ENCODE peak calls at places on chromosomes 2 and 18, in seven cellular contexts. H is HT-29, N is foreskin fibroblast, B is B cell, T is H1, Q is activated T-cell treated with anti-CD3 and anti-CD28 coated beads for 1 hour, D is activated T-helper 1 cell treated with Interleukin-2 at 50 U/mL for 16 hours. L is an unnamed sample.

GRCh38 chr2:31978998-31979397 is 31.8 kb downstream of the MEMO1 start:
- DNase-seq in H (no peak), N (no peak), B (no peak), T (no peak), Q (no peak), D (no peak), L (no peak)

GRCh38 chr2:160220545-160221009 is 20.5 kb upstream of the ITGB6 start:
- DNase-seq in H (peak), N (no peak), B (no peak), T (no peak), Q (no peak), D (no peak), L (no peak)

GRCh38 chr2:230124792-230125452 is 56.2 kb upstream of the SLC16A14 start:
- DNase-seq in H (no peak), N (no peak), B (peak), T (no peak), Q (no peak), D (no peak), L (no peak)

GRCh38 chr2:10784719-10785118 is 27.9 kb downstream of the PDIA6 start:
- DNase-seq in H (no peak), N (no peak), B (no peak), T (no peak), Q (no peak), D (no peak), L (no peak)

GRCh38 chr2:168396131-168396530 is 59.9 kb upstream of the CERS6 start:
- DNase-seq in H (no peak), N (no peak), B (no peak), T (no peak), Q (no peak), D (no peak), L (no peak)

GRCh38 chr2:218465987-218466633 is 47.2 kb downstream of the VIL1 start:
- DNase-seq in H (peak), N (peak), B (no peak), T (no peak), Q (no peak), D (no peak), L (no peak)

GRCh38 chr2:238727585-238728321 is 120.1 kb upstream of the TWIST2 start:
- DNase-seq in H (no peak), N (peak), B (no peak), T (no peak), Q (no peak), D (no peak), L (peak)

GRCh38 chr2:230924470-230925341 is at the start of gene GPR55:
- DNase-seq in H (no peak), N (no peak), B (peak), T (no peak), Q (peak), D (peak), L (no peak)

GRCh38 chr2:21406983-21407382 is 283.2 kb downstream of the TDRD15 start:
- DNase-seq in H (no peak), N (no peak), B (no peak), T (no peak), Q (no peak), D (no peak), L (no peak)

GRCh38 chr2:168346725-168347477 is 99.5 kb upstream of the STK39 start:
- DNase-seq in H (peak), N (peak), B (peak), T (peak), Q (peak), D (peak), L (no peak)

GRCh38 chr2:239222346-239223028 is 178.3 kb downstream of the HDAC4 start:
- DNase-seq in H (no peak), N (no peak), B (no peak), T (no peak), Q (no peak), D (no peak), L (no peak)

GRCh38 chr2:39541011-39541930 is 104.2 kb upstream of the MAP4K3 start:
- DNase-seq in H (no peak), N (no peak), B (no peak), T (no peak), Q (no peak), D (no peak), L (no peak)

GRCh38 chr2:1730047-1730937 is 14.0 kb downstream of the PXDN start:
- DNase-seq in H (no peak), N (peak), B (no peak), T (no peak), Q (no peak), D (no peak), L (no peak)

GRCh38 chr18:34659579-34660517 is 50.2 kb upstream of the DTNA start:
- DNase-seq in H (peak), N (peak), B (no peak), T (peak), Q (no peak), D (no peak), L (peak)

GRCh38 chr18:50973367-50974126 is 5.7 kb downstream of the ELAC1 start:
- DNase-seq in H (no peak), N (peak), B (no peak), T (no peak), Q (no peak), D (no peak), L (no peak)

GRCh38 chr2:173271825-173272224 is 82.8 kb upstream of the CDCA7 start:
- DNase-seq in H (peak), N (peak), B (no peak), T (no peak), Q (no peak), D (no peak), L (no peak)

GRCh38 chr2:216114476-216115223 is 5.5 kb downstream of the XRCC5 start:
- DNase-seq in H (peak), N (peak), B (peak), T (peak), Q (peak), D (peak), L (peak)

GRCh38 chr2:121828281-121828731 is 72.9 kb downstream of the TSN start:
- DNase-seq in H (no peak), N (no peak), B (no peak), T (no peak), Q (no peak), D (no peak), L (no peak)

GRCh38 chr18:40810371-40810770 is 1144.7 kb upstream of the PIK3C3 start:
- DNase-seq in H (peak), N (peak), B (no peak), T (no peak), Q (no peak), D (no peak), L (no peak)